ENCODE peak calls at places on chromosome 18, in five cellular contexts. Z, V, X, G and Y are unnamed samples.

GRCh38 chr18:13501896-13502295 is 224.5 kb downstream of the FAM210A start:
- DNase-seq in Z (no peak), V (peak; percentile 74), X (peak; percentile 76), G (no peak), Y (no peak)

GRCh38 chr18:58180738-58181353 is 136.8 kb downstream of the NEDD4L start:
- DNase-seq in Z (peak; percentile 48), V (peak; percentile 82), X (peak; percentile 75), G (peak; percentile 56), Y (no peak)

GRCh38 chr18:22370414-22370813 is 47.3 kb downstream of the CTAGE1 start:
- DNase-seq in Z (no peak), V (no peak), X (no peak), G (no peak), Y (no peak)

GRCh38 chr18:36312806-36313395 is 15.4 kb downstream of the FHOD3 start:
- DNase-seq in Z (no peak), V (no peak), X (no peak), G (no peak), Y (no peak)

GRCh38 chr18:361941-362913 is 94.4 kb upstream of the THOC1 start:
- DNase-seq in Z (no peak), V (no peak), X (no peak), G (peak; percentile 86), Y (peak; percentile 94)

GRCh38 chr18:77271720-77272481 is 22.3 kb downstream of the GALR1 start:
- DNase-seq in Z (no peak), V (no peak), X (no peak), G (peak; percentile 75), Y (peak; percentile 0)

GRCh38 chr18:7618821-7619410 is 51.8 kb downstream of the PTPRM start:
- DNase-seq in Z (no peak), V (no peak), X (no peak), G (peak; percentile 27), Y (no peak)

GRCh38 chr18:70384181-70384790 is 95.4 kb downstream of the SOCS6 start:
- DNase-seq in Z (no peak), V (no peak), X (no peak), G (peak; percentile 32), Y (peak; percentile 97)

GRCh38 chr18:10321987-10322386 is 132.4 kb upstream of the APCDD1 start:
- DNase-seq in Z (no peak), V (no peak), X (no peak), G (no peak), Y (no peak)

GRCh38 chr18:10842821-10843220 is 306.5 kb downstream of the PIEZO2 start:
- DNase-seq in Z (no peak), V (no peak), X (no peak), G (no peak), Y (no peak)

GRCh38 chr18:42306208-42306980 is 351.4 kb downstream of the PIK3C3 start:
- DNase-seq in Z (no peak), V (no peak), X (no peak), G (no peak), Y (no peak)

GRCh38 chr18:11268691-11269686 is 119.6 kb upstream of the PIEZO2 start:
- DNase-seq in Z (no peak), V (no peak), X (no peak), G (peak; percentile 60), Y (no peak)

GRCh38 chr18:12639990-12640880 is 17.7 kb downstream of the SPIRE1 start:
- DNase-seq in Z (no peak), V (no peak), X (no peak), G (peak; percentile 70), Y (peak; percentile 77)

GRCh38 chr18:45628979-45629958 is 14.0 kb downstream of the SLC14A2 start:
- DNase-seq in Z (no peak), V (no peak), X (no peak), G (peak; percentile 67), Y (peak; percentile 30)

GRCh38 chr18:36493349-36494281 is 196.1 kb downstream of the FHOD3 start:
- DNase-seq in Z (no peak), V (no peak), X (no peak), G (peak; percentile 30), Y (no peak)

GRCh38 chr18:60599267-60599666 is 226.7 kb upstream of the MC4R start:
- DNase-seq in Z (no peak), V (peak; percentile 4), X (peak; percentile 10), G (no peak), Y (no peak)

GRCh38 chr18:68428026-68428425 is 286.9 kb downstream of the TMX3 start:
- DNase-seq in Z (no peak), V (no peak), X (no peak), G (peak; percentile 90), Y (peak; percentile 80)

GRCh38 chr18:9952633-9953416 is 39.0 kb downstream of the VAPA start:
- DNase-seq in Z (no peak), V (no peak), X (no peak), G (peak; percentile 39), Y (peak; percentile 51)

DNA sequence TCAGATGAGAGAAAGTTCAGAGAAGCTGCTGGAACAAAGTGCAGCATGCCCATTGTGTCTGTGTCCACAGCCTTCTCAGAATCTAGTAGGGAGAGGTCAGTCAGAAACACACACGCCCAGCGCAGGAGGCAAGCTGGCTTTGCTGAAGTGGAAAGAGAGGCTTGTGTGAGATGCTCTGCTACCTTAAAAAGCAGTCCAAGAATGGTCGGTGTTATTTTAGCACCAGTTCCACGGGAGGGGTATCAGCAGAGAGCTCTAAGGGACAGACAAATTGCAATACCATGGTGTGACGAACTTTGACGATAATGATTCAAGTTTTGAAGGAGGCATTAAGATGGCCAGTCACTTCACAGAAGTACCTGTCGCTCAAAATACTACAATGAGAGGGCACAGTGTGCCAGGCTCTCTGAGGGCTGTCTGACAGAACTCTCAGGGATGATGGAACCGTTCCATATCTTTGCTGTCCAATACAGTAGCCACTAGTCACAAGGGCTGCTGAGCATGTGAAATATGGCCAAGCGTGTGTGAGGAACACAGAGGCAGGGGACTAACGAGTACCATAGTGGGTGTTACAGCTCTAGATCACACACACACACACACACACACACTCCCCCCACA is 237.5 kb upstream of the TMEM200C start:
- DNase-seq in Z (no peak), V (no peak), X (no peak), G (no peak), Y (no peak)
- TF ChIP-seq CTCF in Z (no peak), V (no peak), X (no peak), G (no peak), Y (no peak)

GRCh38 chr18:24271381-24272331 is 126.0 kb downstream of the OSBPL1A start:
- DNase-seq in Z (no peak), V (peak; percentile 55), X (peak; percentile 28), G (peak; percentile 83), Y (peak; percentile 57)
- TF ChIP-seq CTCF in Z (no peak), V (no peak), X (no peak), G (peak; percentile 37), Y (peak; percentile 10)

GRCh38 chr18:64365106-64365505 is 216.2 kb upstream of the LINC00305 start:
- DNase-seq in Z (no peak), V (no peak), X (no peak), G (peak; percentile 3), Y (no peak)
- TF ChIP-seq CTCF in Z (no peak), V (no peak), X (no peak), G (no peak), Y (no peak)

GRCh38 chr18:3710712-3711269 is 260.8 kb downstream of the TGIF1 start:
- DNase-seq in Z (no peak), V (no peak), X (no peak), G (no peak), Y (peak; percentile 34)
- TF ChIP-seq CTCF in Z (no peak), V (no peak), X (no peak), G (no peak), Y (no peak)